ENCODE peak calls at places on chromosomes 12 and 14, in nine cellular contexts. W is GDM1; V is AG08396; J is foreskin fibroblast; E is stimulated activated CD8-positive, alpha-beta memory T cell treated with anti-CD3 and anti-CD28 coated beads, Interleukin-4, amount 100 ng/mL, for 1 hour; L is adipocyte; M is GM04503; H is AG04450; K is H9. R is an unnamed sample.
A peak's percentile ranks its signal among the peaks of the same experiment; 100 is the strongest.

GRCh38 chr12:50992814-50993213 is 33.4 kb downstream of the SLC11A2 start:
- DNase-seq in V (no peak), M (no peak), W (no peak), H (no peak), E (no peak), J (no peak), L (no peak), K (no peak), R (no peak)

GRCh38 chr12:107449891-107450290 is 235.7 kb upstream of the PWP1 start:
- DNase-seq in H (no peak), J (peak; percentile 16), K (no peak), L (no peak), E (no peak), W (no peak), V (peak; percentile 25), M (peak; percentile 1), R (no peak)

GRCh38 chr12:93766802-93767523 is 89.8 kb downstream of the CRADD start:
- DNase-seq in V (peak; percentile 47), E (no peak), M (no peak), J (peak; percentile 75), H (no peak), W (no peak), K (no peak), L (peak; percentile 88), R (no peak)

GRCh38 chr12:104699489-104700194 is 242.9 kb downstream of the CHST11 start:
- DNase-seq in L (peak; percentile 58), M (no peak), W (no peak), V (no peak), H (no peak), K (no peak), E (no peak), J (no peak), R (no peak)

GRCh38 chr12:79012616-79013015 is 148.0 kb downstream of the SYT1 start:
- DNase-seq in M (no peak), L (no peak), K (no peak), J (no peak), H (no peak), W (no peak), E (no peak), V (no peak), R (no peak)

GRCh38 chr12:3263282-3263681 is 186.1 kb downstream of the TSPAN9 start:
- DNase-seq in L (no peak), H (no peak), W (no peak), K (no peak), M (no peak), J (no peak), V (no peak), E (no peak), R (no peak)

GRCh38 chr12:111699-112591 is 45.4 kb downstream of the IQSEC3 start:
- DNase-seq in L (no peak), W (no peak), H (no peak), E (no peak), K (no peak), V (no peak), J (no peak), M (no peak), R (no peak)

GRCh38 chr12:93668919-93669418 is 8.2 kb upstream of the CRADD start:
- DNase-seq in K (no peak), J (no peak), M (no peak), W (no peak), V (no peak), L (no peak), E (no peak), H (no peak), R (no peak)

GRCh38 chr12:96047621-96048211 is 12.3 kb upstream of the LTA4H start:
- DNase-seq in E (no peak), L (peak; percentile 69), W (peak; percentile 20), K (no peak), M (no peak), V (no peak), H (no peak), J (peak; percentile 32), R (no peak)

GRCh38 chr14:92121670-92122350 is at the start of the genes CPSF2 and NDUFB1:
- DNase-seq in W (peak; percentile 68), L (peak; percentile 91), H (no peak), J (peak; percentile 68), E (peak; percentile 58), K (peak; percentile 82), V (peak; percentile 92), M (peak; percentile 37), R (peak; percentile 97)

GRCh38 chr12:75977952-75978671 is 53.5 kb downstream of the PHLDA1 start:
- DNase-seq in K (no peak), L (peak; percentile 98), M (peak; percentile 99), E (peak; percentile 40), H (peak; percentile 99), J (peak; percentile 100), W (peak; percentile 82), V (peak; percentile 86), R (no peak)

GRCh38 chr12:79444089-79444488 is 246.7 kb downstream of the PAWR start:
- DNase-seq in H (no peak), J (peak; percentile 56), E (no peak), L (peak; percentile 51), V (no peak), K (no peak), W (no peak), M (no peak), R (no peak)

GRCh38 chr12:65566776-65567175 is 257.5 kb upstream of the HMGA2 start:
- DNase-seq in H (no peak), J (no peak), V (no peak), M (no peak), K (no peak), L (peak; percentile 44), W (no peak), E (no peak), R (no peak)

GRCh38 chr14:101503431-101504095 is 57.7 kb upstream of the DIO3 start:
- DNase-seq in J (no peak), L (no peak), M (no peak), V (no peak), H (no peak), E (no peak), W (no peak), K (peak; percentile 19), R (no peak)

GRCh38 chr12:122031342-122032216 is 9.9 kb downstream of the BCL7A start:
- DNase-seq in E (no peak), J (no peak), W (peak; percentile 27), L (peak; percentile 44), K (peak; percentile 90), V (peak; percentile 77), M (no peak), H (no peak), R (no peak)

GRCh38 chr14:28773917-28774691 is 7.5 kb downstream of the FOXG1 start:
- DNase-seq in H (no peak), E (no peak), L (peak; percentile 58), V (peak; percentile 71), J (peak; percentile 59), K (peak; percentile 90), M (no peak), W (no peak), R (peak; percentile 65)